ENCODE peak calls at places on chromosomes 7 and 10, in four cellular contexts. N is HCT116, G is astrocyte of the cerebellum, Q is body of pancreas. J is an unnamed sample.

GRCh38 chr10:97590082-97590747 is 694 bp downstream of the C10orf62 start:
- DNase-seq in G (no peak), Q (no peak), N (no peak), J (no peak)

GRCh38 chr7:158651968-158652555 is 52.5 kb downstream of the NCAPG2 start:
- DNase-seq in G (no peak), Q (no peak), N (no peak), J (no peak)

GRCh38 chr10:75076387-75076786 is 35.1 kb upstream of the SAMD8 start:
- DNase-seq in N (no peak), G (no peak), Q (no peak), J (no peak)

GRCh38 chr10:369441-370221 is 234.4 kb downstream of the ZMYND11 start:
- DNase-seq in Q (no peak), N (no peak), G (peak), J (peak)

GRCh38 chr7:158166386-158167340 is 421.0 kb downstream of the PTPRN2 start:
- DNase-seq in G (no peak), Q (no peak), N (no peak), J (no peak)

GRCh38 chr7:121761399-121761798 is 111.6 kb upstream of the PTPRZ1 start:
- DNase-seq in N (no peak), G (no peak), Q (no peak), J (no peak)

GRCh38 chr10:91378061-91378460 is 32.1 kb upstream of the HECTD2 start:
- DNase-seq in G (peak), N (no peak), Q (no peak), J (no peak)

GRCh38 chr10:46079831-46080585 is 33.9 kb upstream of the MSMB start:
- DNase-seq in N (no peak), G (no peak), Q (no peak), J (no peak)

GRCh38 chr10:50512743-50513416 is 110.9 kb downstream of the SGMS1 start:
- DNase-seq in Q (no peak), N (no peak), G (no peak), J (no peak)

GRCh38 chr7:54541941-54542618 is at the start of gene VSTM2A:
- DNase-seq in N (no peak), G (no peak), Q (no peak), J (no peak)

GRCh38 chr7:76281006-76281705 is 21.3 kb upstream of the HSPB1 start:
- DNase-seq in G (no peak), N (no peak), Q (no peak), J (no peak)

GRCh38 chr7:42914009-42914725 is 2.3 kb upstream of the C7orf25 start:
- DNase-seq in N (no peak), G (no peak), Q (no peak), J (no peak)

GRCh38 chr10:51985326-51985725 is 285.9 kb upstream of the CSTF2T start:
- DNase-seq in Q (no peak), G (no peak), N (no peak), J (no peak)

GRCh38 chr10:100043796-100044195 is 34.0 kb upstream of the DNMBP start:
- DNase-seq in N (no peak), G (no peak), Q (no peak), J (no peak)

GRCh38 chr10:92395271-92395670 is 104.3 kb downstream of the MARCHF5 start:
- DNase-seq in G (no peak), N (no peak), Q (no peak), J (no peak)

GRCh38 chr10:66505003-66505707 is 420.7 kb upstream of the LRRTM3 start:
- DNase-seq in N (no peak), Q (no peak), G (no peak), J (no peak)

GRCh38 chr10:18238875-18239485 is 98.8 kb downstream of the CACNB2 start:
- DNase-seq in Q (no peak), G (peak), N (peak), J (peak)

GRCh38 chr7:66905243-66905642 is 15.8 kb upstream of the TMEM248 start:
- DNase-seq in G (no peak), N (no peak), Q (no peak), J (no peak)

GRCh38 chr10:25815999-25816768 is 117.8 kb upstream of the MYO3A start:
- DNase-seq in G (peak), Q (no peak), N (no peak), J (no peak)

GRCh38 chr7:1979591-1980560 is 252.9 kb downstream of the MAD1L1 start:
- DNase-seq in N (no peak), G (no peak), Q (no peak), J (no peak)
- H3K4me3 ChIP-seq in N (no peak), G (no peak), Q (no peak), J (no peak)

GRCh38 chr10:8056891-8057331 is 2.4 kb downstream of the GATA3 start:
- DNase-seq in G (no peak), Q (no peak), N (no peak), J (no peak)
- H3K4me3 ChIP-seq in G (no peak), Q (no peak), N (no peak), J (no peak)

GRCh38 chr7:137342340-137342739 is 1.2 kb downstream of the PTN start:
- DNase-seq in N (no peak), G (no peak), Q (no peak), J (no peak)

GRCh38 chr7:137342751-137343482 is 616 bp downstream of the PTN start:
- DNase-seq in N (no peak), G (no peak), Q (no peak), J (no peak)

GRCh38 chr7:137345799-137346449 is 2.4 kb upstream of the PTN start:
- DNase-seq in N (no peak), G (no peak), Q (no peak), J (no peak)

GRCh38 chr7:137337902-137338301 is 5.6 kb downstream of the PTN start:
- DNase-seq in Q (no peak), G (no peak), N (no peak), J (no peak)

DNA sequence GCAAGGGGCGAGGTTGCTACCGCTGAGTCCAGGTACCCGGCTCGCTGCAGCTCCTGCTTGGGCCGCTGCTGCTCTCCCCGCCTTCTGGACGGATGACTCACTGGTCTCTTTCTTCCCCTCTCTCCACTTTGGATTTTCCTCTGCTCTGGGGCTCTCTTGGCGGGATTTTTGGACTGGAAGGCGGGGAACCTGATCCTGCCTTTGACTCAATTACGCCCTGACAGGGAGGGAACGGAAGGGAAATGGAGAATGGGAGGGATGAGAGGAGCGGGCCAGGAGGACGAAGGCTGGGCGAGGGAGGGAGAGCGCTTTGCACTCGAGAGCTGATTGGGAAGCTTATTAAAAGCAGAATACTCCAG is at the start of gene PTN:
- DNase-seq in G (peak), N (no peak), Q (no peak), J (no peak)
- H3K4me3 ChIP-seq in G (peak), N (no peak), Q (no peak), J (peak)

DNA sequence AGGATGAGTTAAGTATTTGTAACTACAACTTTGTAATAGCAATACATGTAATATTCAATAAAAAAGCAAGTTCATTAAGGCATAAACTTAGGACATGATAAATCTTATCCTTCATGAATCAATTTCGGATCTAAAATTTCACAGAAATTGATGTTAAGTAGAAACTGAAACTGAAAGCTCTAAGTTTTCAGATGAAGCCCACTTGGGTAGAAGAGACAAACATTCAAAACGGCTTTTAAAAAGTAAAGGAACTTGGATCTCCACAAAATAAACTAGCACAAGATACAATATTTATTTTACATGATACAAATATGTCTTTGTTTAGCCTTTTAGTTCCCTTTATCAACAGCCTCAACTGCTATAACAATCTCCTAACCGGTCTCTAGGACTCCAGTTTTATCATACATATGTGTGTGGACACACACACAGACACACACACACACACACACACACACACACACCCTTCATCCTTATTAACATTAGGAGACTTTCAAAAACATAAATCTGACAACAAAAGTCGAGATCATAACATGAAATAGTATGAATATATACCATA is 83.7 kb downstream of the USP6NL start:
- DNase-seq in Q (no peak), N (no peak), G (no peak), J (no peak)
- H3K4me3 ChIP-seq in Q (no peak), N (no peak), G (no peak), J (no peak)

GRCh38 chr10:114682121-114682520 is 24.0 kb upstream of the ABLIM1 start:
- DNase-seq in N (no peak), Q (no peak), G (no peak), J (no peak)
- H3K4me3 ChIP-seq in N (no peak), Q (no peak), G (no peak), J (no peak)

DNA sequence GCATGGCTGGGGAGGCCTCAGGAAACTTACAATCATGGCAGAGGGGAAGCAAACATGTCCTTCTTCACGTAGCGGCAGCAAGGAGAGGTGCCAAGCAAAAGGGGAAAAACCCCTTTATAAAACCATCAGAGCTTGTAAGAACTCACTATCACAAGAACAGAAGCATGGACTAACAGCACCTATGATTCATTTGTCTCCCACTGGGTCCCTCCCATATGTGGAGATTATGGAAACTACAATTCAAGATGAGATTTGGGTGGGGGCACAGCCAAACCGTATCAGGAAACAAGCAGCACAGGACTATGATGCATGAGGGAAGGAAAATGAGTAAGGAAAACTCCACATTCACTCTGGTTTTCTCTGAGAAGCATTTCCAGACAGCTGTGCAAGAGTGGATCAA is 81.6 kb downstream of the RSU1 start:
- DNase-seq in G (no peak), N (no peak), Q (no peak), J (no peak)
- H3K4me3 ChIP-seq in G (no peak), N (no peak), Q (no peak), J (no peak)

DNA sequence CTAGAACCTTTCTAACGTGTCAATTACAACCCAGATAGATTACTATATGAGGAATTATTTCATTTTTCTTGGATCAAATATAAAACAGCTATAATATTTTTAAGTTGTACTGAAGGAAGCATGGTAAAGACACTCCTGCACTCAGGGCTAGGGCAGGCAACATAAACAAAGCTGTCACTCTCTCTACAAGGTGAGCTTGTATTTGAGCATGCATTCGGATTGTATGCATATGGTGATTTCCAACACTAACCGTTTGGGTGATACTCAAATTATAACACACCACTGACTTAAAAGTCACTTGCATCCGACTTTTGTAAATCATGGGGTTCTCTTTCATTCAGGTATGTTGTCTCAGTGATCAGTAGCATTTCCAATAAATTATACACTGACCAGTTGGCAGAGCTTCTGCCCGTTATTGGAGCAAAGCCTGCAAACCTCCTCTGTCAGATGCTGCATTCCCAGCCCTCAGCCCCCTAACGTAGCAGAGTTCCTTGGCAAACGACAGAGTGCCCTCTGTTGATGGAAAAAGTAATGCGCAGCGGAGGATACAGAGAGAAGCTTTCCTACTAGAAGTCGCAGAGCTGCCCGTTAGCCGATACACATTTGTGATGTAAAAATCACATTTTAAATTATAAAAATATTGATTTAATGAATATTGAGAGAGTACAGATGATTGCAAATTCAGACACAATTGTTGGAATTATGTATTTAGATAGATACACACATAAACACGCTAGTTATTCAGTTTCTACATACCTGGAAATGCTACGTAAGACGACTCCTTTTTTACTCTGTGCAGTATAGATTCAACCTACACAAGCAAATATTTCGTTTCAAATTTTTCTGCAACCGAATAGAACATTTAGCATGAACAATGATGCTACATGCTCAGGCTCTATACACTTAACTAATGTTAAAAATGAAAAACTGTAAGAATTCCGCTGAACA is 173.9 kb upstream of the SP4 start:
- DNase-seq in N (peak), Q (peak), G (peak), J (peak)
- H3K4me3 ChIP-seq in N (no peak), Q (no peak), G (no peak), J (no peak)

GRCh38 chr7:99674995-99675742 is 4.6 kb downstream of the CYP3A5 start:
- DNase-seq in G (no peak), Q (no peak), N (no peak), J (no peak)

GRCh38 chr7:99677013-99677412 is 2.8 kb downstream of the CYP3A5 start:
- DNase-seq in G (no peak), N (no peak), Q (no peak), J (no peak)

GRCh38 chr7:99679400-99680191 is at the start of gene CYP3A5:
- DNase-seq in Q (peak), N (peak), G (no peak), J (no peak)

GRCh38 chr7:99677646-99678045 is 2.1 kb downstream of the CYP3A5 start:
- DNase-seq in N (no peak), Q (no peak), G (no peak), J (no peak)

DNA sequence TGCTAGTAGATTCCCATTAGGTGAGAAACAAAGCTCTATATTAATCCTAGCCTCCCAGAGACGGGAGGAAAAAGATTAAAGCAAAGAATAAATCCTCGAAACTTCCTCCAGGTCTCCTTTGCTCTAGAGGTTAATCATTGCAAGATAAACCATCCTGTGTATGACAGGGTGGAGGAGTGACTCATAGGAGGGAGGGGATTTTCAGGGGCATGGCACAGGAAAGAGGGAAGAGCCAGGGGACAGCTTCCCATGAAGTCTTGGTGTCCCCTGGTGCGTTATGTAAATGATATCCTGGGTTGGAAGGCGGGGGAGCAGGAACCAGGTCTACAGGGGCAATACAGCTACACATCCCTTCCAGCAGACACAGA is 780 bp downstream of the CYP3A5 start:
- DNase-seq in N (peak), Q (peak), G (no peak), J (no peak)
- H3K4me3 ChIP-seq in N (peak), Q (peak), G (no peak), J (no peak)

DNA sequence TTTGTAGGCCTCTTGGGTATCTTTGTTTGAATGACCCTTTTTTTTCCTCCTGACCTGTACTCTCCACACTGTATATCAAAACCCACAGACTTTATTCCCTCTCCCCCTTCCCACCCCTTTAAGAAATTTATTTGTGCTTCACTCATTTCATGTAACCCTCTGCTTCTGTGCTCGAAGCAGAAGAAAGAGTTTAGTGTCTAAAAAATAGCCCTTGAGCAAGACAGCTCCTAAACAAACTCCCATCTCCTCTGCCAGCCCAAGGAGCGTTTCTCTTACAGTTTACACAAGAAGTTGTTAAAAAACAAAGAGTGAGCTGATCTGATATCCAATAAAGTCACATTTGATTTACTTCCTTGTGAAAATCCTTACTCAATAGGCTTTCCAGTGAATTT is 141.3 kb downstream of the BAMBI start:
- DNase-seq in G (no peak), Q (no peak), N (no peak), J (no peak)
- H3K4me3 ChIP-seq in G (no peak), Q (no peak), N (no peak), J (no peak)

GRCh38 chr10:43421201-43421507 is 12.2 kb upstream of the HNRNPF start:
- DNase-seq in N (no peak), Q (no peak), G (no peak), J (no peak)

GRCh38 chr10:43420369-43421200 is 11.6 kb upstream of the HNRNPF start:
- DNase-seq in Q (peak), G (no peak), N (no peak), J (peak)

GRCh38 chr10:43419997-43420368 is 11.0 kb upstream of the HNRNPF start:
- DNase-seq in N (no peak), Q (no peak), G (no peak), J (no peak)

GRCh38 chr10:43424431-43424830 is 12.5 kb upstream of the ZNF487 start:
- DNase-seq in G (no peak), Q (no peak), N (no peak), J (no peak)

GRCh38 chr10:43421519-43421918 is 12.5 kb upstream of the HNRNPF start:
- DNase-seq in G (no peak), Q (no peak), N (no peak), J (no peak)
- H3K4me3 ChIP-seq in G (no peak), Q (no peak), N (no peak), J (no peak)

J was measured in skeletal muscle cell.